ENCODE peak calls at places on chromosomes 3 and 15, in five cellular contexts. F is uterus; Y is lower lobe of right lung; X is psoas muscle; N is effector memory CD4-positive, alpha-beta T cell. I is an unnamed sample.
A peak's percentile ranks its signal among the peaks of the same experiment; 100 is the strongest.

GRCh38 chr15:57651445-57651844 is 55.1 kb upstream of the POLR2M start:
- DNase-seq in X (no peak), Y (no peak), N (no peak), F (no peak), I (no peak)

GRCh38 chr15:94125131-94125530 is 106.2 kb upstream of the MCTP2 start:
- DNase-seq in N (no peak), X (no peak), Y (no peak), F (no peak), I (no peak)

GRCh38 chr3:37096292-37096691 is 78.1 kb downstream of the LRRFIP2 start:
- DNase-seq in Y (no peak), N (no peak), F (no peak), X (no peak), I (no peak)

GRCh38 chr3:186700267-186700666 is 16.9 kb upstream of the KNG1 start:
- DNase-seq in X (no peak), Y (no peak), F (no peak), N (no peak), I (no peak)

GRCh38 chr3:184145120-184145524 is 10.0 kb downstream of the EIF2B5 start:
- DNase-seq in F (no peak), Y (peak; percentile 51), N (peak; percentile 8), X (peak; percentile 62), I (peak; percentile 61)

GRCh38 chr15:31360158-31360561 is 33.5 kb downstream of the KLF13 start:
- DNase-seq in F (no peak), Y (no peak), N (no peak), X (peak; percentile 54), I (no peak)

GRCh38 chr3:89114841-89115223 is 7.4 kb downstream of the EPHA3 start:
- DNase-seq in F (no peak), Y (no peak), X (no peak), N (no peak), I (no peak)

GRCh38 chr3:27349832-27350231 is 19.4 kb downstream of the NEK10 start:
- DNase-seq in X (no peak), N (no peak), F (no peak), Y (no peak), I (no peak)

GRCh38 chr3:9914559-9915251 is 2.2 kb upstream of the IL17RC start:
- DNase-seq in F (no peak), Y (no peak), X (no peak), N (no peak), I (no peak)

GRCh38 chr3:106566277-106566676 is 697.5 kb upstream of the CBLB start:
- DNase-seq in X (no peak), N (no peak), F (no peak), Y (no peak), I (no peak)

GRCh38 chr3:153209596-153209995 is 47.6 kb downstream of the RAP2B start:
- DNase-seq in X (peak; percentile 56), F (no peak), Y (peak; percentile 73), N (no peak), I (no peak)

GRCh38 chr3:48879307-48879993 is 19.2 kb downstream of the SLC25A20 start:
- DNase-seq in N (no peak), Y (no peak), X (no peak), F (no peak), I (no peak)

GRCh38 chr15:68334661-68335124 is 57.1 kb downstream of the FEM1B start:
- DNase-seq in X (no peak), F (no peak), Y (no peak), N (no peak), I (no peak)

GRCh38 chr3:193592841-193593665 is at the start of gene OPA1:
- DNase-seq in N (peak; percentile 87), F (peak; percentile 97), X (peak; percentile 99), Y (peak; percentile 99), I (peak; percentile 97)

GRCh38 chr3:43214616-43215015 is 71.7 kb upstream of the SNRK start:
- DNase-seq in Y (no peak), N (no peak), X (no peak), F (no peak), I (no peak)

GRCh38 chr3:126923895-126924294 is 59.0 kb upstream of the PLXNA1 start:
- DNase-seq in F (no peak), N (no peak), X (no peak), Y (no peak), I (no peak)

GRCh38 chr3:187743195-187744141 is 1.8 kb downstream of the BCL6 start:
- DNase-seq in N (no peak), F (peak; percentile 61), X (peak; percentile 89), Y (peak; percentile 86), I (peak; percentile 74)

GRCh38 chr3:149195221-149195620 is 26.4 kb downstream of the CP start:
- DNase-seq in F (no peak), N (no peak), Y (no peak), X (no peak), I (no peak)

GRCh38 chr3:131786386-131786785 is 248.4 kb downstream of the CPNE4 start:
- DNase-seq in N (no peak), Y (no peak), F (no peak), X (no peak), I (no peak)

GRCh38 chr3:193730498-193730897 is 137.5 kb downstream of the OPA1 start:
- DNase-seq in Y (no peak), X (no peak), N (no peak), F (no peak), I (no peak)

GRCh38 chr3:191944835-191945234 is 483.9 kb downstream of the PYDC2 start:
- DNase-seq in F (no peak), X (no peak), Y (no peak), N (no peak), I (no peak)

GRCh38 chr3:144875251-144875650 is 903.6 kb downstream of the DIPK2A start:
- DNase-seq in Y (no peak), X (no peak), F (no peak), N (no peak), I (no peak)

GRCh38 chr3:141407043-141407442 is 38.7 kb downstream of the ZBTB38 start:
- DNase-seq in F (peak; percentile 70), X (no peak), N (no peak), Y (no peak), I (no peak)

GRCh38 chr15:74384566-74385441 is 17.4 kb upstream of the CYP11A1 start:
- DNase-seq in Y (peak; percentile 64), X (peak; percentile 61), F (no peak), N (no peak), I (peak; percentile 20)

GRCh38 chr15:92394327-92395175 is 870 bp downstream of the ST8SIA2 start:
- DNase-seq in F (no peak), Y (no peak), X (no peak), N (no peak), I (no peak)

GRCh38 chr15:52008698-52009434 is 10.2 kb upstream of the MAPK6 start:
- DNase-seq in F (no peak), Y (no peak), N (no peak), X (no peak), I (no peak)

GRCh38 chr3:153138267-153139210 is 23.5 kb upstream of the RAP2B start:
- DNase-seq in Y (peak; percentile 73), X (peak; percentile 52), F (peak; percentile 29), N (no peak), I (no peak)

GRCh38 chr15:73844356-73844755 is 29.0 kb upstream of the TBC1D21 start:
- DNase-seq in N (no peak), Y (no peak), F (no peak), X (no peak), I (no peak)

GRCh38 chr3:115862099-115862498 is 238.8 kb downstream of the GAP43 start:
- DNase-seq in X (no peak), Y (no peak), F (no peak), N (no peak), I (no peak)

GRCh38 chr3:172175254-172175599 is 135.8 kb downstream of the FNDC3B start:
- DNase-seq in X (no peak), F (no peak), N (no peak), Y (no peak), I (no peak)

GRCh38 chr3:61560452-61561373 is 658 bp upstream of the PTPRG start:
- DNase-seq in N (no peak), F (peak; percentile 87), X (peak; percentile 92), Y (peak; percentile 84), I (peak; percentile 47)

DNA sequence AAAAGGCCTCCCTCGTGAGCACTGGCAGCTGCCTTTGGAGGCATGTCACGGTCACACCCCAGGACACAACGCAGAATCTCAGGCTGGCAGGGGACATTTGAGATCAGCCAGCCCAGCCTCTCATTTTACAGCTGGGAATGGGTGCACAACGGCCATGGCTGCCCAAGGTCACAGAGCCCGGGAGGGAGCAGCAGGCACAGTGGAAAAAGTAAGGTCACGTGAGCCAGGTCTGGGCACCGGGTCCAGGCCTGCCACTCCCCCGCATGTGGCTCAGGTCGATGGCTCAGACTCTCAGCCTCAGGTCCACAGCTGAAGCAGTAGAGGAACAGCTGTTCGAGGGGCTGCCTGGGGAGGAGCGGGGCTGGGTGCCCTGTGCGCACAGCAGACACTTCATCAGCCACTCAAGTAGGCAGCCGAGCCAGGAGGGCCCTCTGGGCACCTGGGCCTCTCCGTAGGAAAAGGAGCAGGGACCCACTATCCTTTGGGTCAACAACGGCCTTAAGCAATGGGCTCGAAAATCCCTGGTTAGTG is 260.6 kb downstream of the GOLGA6L6 start:
- DNase-seq in F (no peak), N (no peak), X (peak; percentile 52), Y (no peak), I (peak; percentile 44)
- H3K9me3 ChIP-seq in F (no peaks in the 10 kb centered on the region), N (no peaks in the 10 kb centered on the region), X (no peaks in the 10 kb centered on the region), Y (peaks cover 24% of the 10 kb centered on the region), I (peaks cover 7% of the 10 kb centered on the region)

GRCh38 chr3:151520105-151520504 is 59.2 kb upstream of the IGSF10 start:
- DNase-seq in F (no peak), X (no peak), N (no peak), Y (no peak), I (no peak)
- H3K27ac ChIP-seq in F (no peak overlapping the region), X (no peak overlapping the region), N (no peak overlapping the region), Y (no peak overlapping the region), I (no peak overlapping the region)

GRCh38 chr3:83092521-83093221 is 1331.2 kb upstream of the GBE1 start:
- DNase-seq in X (no peak), F (no peak), N (no peak), Y (no peak), I (no peak)
- H3K4me3 ChIP-seq in X (no peak overlapping the region), F (no peak overlapping the region), N (no peak overlapping the region), Y (no peak overlapping the region), I (no peak overlapping the region)

GRCh38 chr15:86837631-86838030 is 758.0 kb downstream of the AGBL1 start:
- DNase-seq in Y (no peak), N (no peak), F (no peak), X (no peak), I (no peak)
- H3K9me3 ChIP-seq in Y (no peaks in the 10 kb centered on the region), N (no peaks in the 10 kb centered on the region), F (no peaks in the 10 kb centered on the region), X (no peaks in the 10 kb centered on the region), I (no peaks in the 10 kb centered on the region)

I was measured in Peyer's patch.